ENCODE peak calls at places on chromosome 4, in five cellular contexts. X is CD8-positive, alpha-beta memory T cell; B is endothelial cell; Q is left kidney; R is sigmoid colon. P is an unnamed sample.

GRCh38 chr4:7430965-7431695 is 3.6 kb downstream of the PSAPL1 start:
- DNase-seq in X (peak), B (no peak), Q (no peak), R (peak), P (peak)

GRCh38 chr4:54929459-54929858 is 195.9 kb downstream of the KDR start:
- DNase-seq in X (no peak), B (no peak), Q (peak), R (no peak), P (no peak)

GRCh38 chr4:129344058-129344457 is 248.1 kb downstream of the C4orf33 start:
- DNase-seq in X (no peak), B (peak), Q (peak), R (no peak), P (no peak)

GRCh38 chr4:27692098-27692679 is 831.5 kb downstream of the STIM2 start:
- DNase-seq in X (no peak), B (peak), Q (peak), R (no peak), P (no peak)

GRCh38 chr4:122606364-122607043 is 14.4 kb downstream of the IL21 start:
- DNase-seq in X (no peak), B (no peak), Q (peak), R (no peak), P (no peak)

GRCh38 chr4:167233523-167234387 is 539 bp downstream of the SPOCK3 start:
- DNase-seq in X (no peak), B (peak), Q (peak), R (no peak), P (peak)

GRCh38 chr4:89226665-89227572 is 80.7 kb downstream of the GPRIN3 start:
- DNase-seq in X (peak), B (peak), Q (peak), R (peak), P (no peak)

GRCh38 chr4:147864591-147864990 is 132.7 kb downstream of the ARHGAP10 start:
- DNase-seq in X (no peak), B (no peak), Q (no peak), R (no peak), P (no peak)

GRCh38 chr4:76689079-76689817 is 208.7 kb downstream of the SOWAHB start:
- DNase-seq in X (no peak), B (peak), Q (peak), R (no peak), P (peak)

GRCh38 chr4:76301068-76301774 is 5.3 kb upstream of the STBD1 start:
- DNase-seq in X (no peak), B (no peak), Q (peak), R (no peak), P (no peak)

GRCh38 chr4:157713342-157713741 is 459.5 kb downstream of the GASK1B start:
- DNase-seq in X (no peak), B (no peak), Q (peak), R (no peak), P (no peak)

GRCh38 chr4:150257338-150257737 is 179.1 kb downstream of the DCLK2 start:
- DNase-seq in X (no peak), B (no peak), Q (no peak), R (no peak), P (no peak)

GRCh38 chr4:110106946-110107325 is 91.5 kb downstream of the ELOVL6 start:
- DNase-seq in X (no peak), B (no peak), Q (no peak), R (no peak), P (no peak)

GRCh38 chr4:179867300-179867878 is 2375.8 kb upstream of the TENM3 start:
- DNase-seq in X (no peak), B (peak), Q (peak), R (no peak), P (no peak)

GRCh38 chr4:53043096-53043495 is 181.0 kb downstream of the RASL11B start:
- DNase-seq in X (no peak), B (no peak), Q (no peak), R (no peak), P (no peak)

GRCh38 chr4:112633477-112634235 is 3.1 kb downstream of the ZGRF1 start:
- DNase-seq in X (no peak), B (no peak), Q (peak), R (no peak), P (no peak)

GRCh38 chr4:112181358-112182000 is 36.2 kb downstream of the FAM241A start:
- DNase-seq in X (no peak), B (no peak), Q (no peak), R (no peak), P (no peak)

GRCh38 chr4:169282429-169283113 is 11.8 kb upstream of the SH3RF1 start:
- DNase-seq in X (no peak), B (no peak), Q (no peak), R (no peak), P (no peak)

GRCh38 chr4:152938237-152938969 is 2.3 kb downstream of the FHDC1 start:
- DNase-seq in X (no peak), B (no peak), Q (no peak), R (no peak), P (no peak)

GRCh38 chr4:150746156-150746555 is 164.2 kb downstream of the MAB21L2 start:
- DNase-seq in X (no peak), B (no peak), Q (no peak), R (no peak), P (no peak)

GRCh38 chr4:138650917-138651564 is 364.5 kb upstream of the NOCT start:
- DNase-seq in X (no peak), B (no peak), Q (peak), R (no peak), P (no peak)

GRCh38 chr4:101853691-101854090 is 63.2 kb downstream of the BANK1 start:
- DNase-seq in X (no peak), B (no peak), Q (no peak), R (no peak), P (no peak)

GRCh38 chr4:27123050-27123768 is 262.6 kb downstream of the STIM2 start:
- DNase-seq in X (no peak), B (no peak), Q (peak), R (no peak), P (no peak)

GRCh38 chr4:2767705-2768074 is 11.6 kb upstream of the TNIP2 start:
- DNase-seq in X (no peak), B (no peak), Q (no peak), R (peak), P (no peak)

GRCh38 chr4:38715076-38715475 is 51.1 kb downstream of the KLF3 start:
- DNase-seq in X (no peak), B (no peak), Q (no peak), R (no peak), P (no peak)

GRCh38 chr4:72325215-72325614 is 243.8 kb downstream of the ADAMTS3 start:
- DNase-seq in X (no peak), B (no peak), Q (no peak), R (no peak), P (no peak)

GRCh38 chr4:87717276-87718031 is 67.4 kb downstream of the DMP1 start:
- DNase-seq in X (no peak), B (no peak), Q (no peak), R (no peak), P (no peak)

GRCh38 chr4:6772223-6772928 is 10.2 kb upstream of the KIAA0232 start:
- DNase-seq in X (no peak), B (no peak), Q (peak), R (peak), P (no peak)

GRCh38 chr4:45662996-45663395 is 460.9 kb downstream of the GABRG1 start:
- DNase-seq in X (no peak), B (no peak), Q (peak), R (no peak), P (no peak)

GRCh38 chr4:41360911-41361830 is 104.4 kb downstream of the UCHL1 start:
- DNase-seq in X (no peak), B (peak), Q (peak), R (peak), P (peak)

GRCh38 chr4:184851200-184851541 is 25.4 kb upstream of the ACSL1 start:
- DNase-seq in X (no peak), B (no peak), Q (no peak), R (no peak), P (no peak)

GRCh38 chr4:16860506-16860905 is 37.9 kb downstream of the LDB2 start:
- DNase-seq in X (no peak), B (no peak), Q (no peak), R (no peak), P (no peak)

GRCh38 chr4:177235026-177235425 is 74.6 kb upstream of the NEIL3 start:
- DNase-seq in X (no peak), B (no peak), Q (no peak), R (no peak), P (no peak)

GRCh38 chr4:6308890-6309643 is 39.4 kb downstream of the WFS1 start:
- DNase-seq in X (no peak), B (peak), Q (peak), R (no peak), P (no peak)

GRCh38 chr4:133151301-133151680 is 2.2 kb downstream of the PCDH10 start:
- DNase-seq in X (no peak), B (peak), Q (peak), R (peak), P (no peak)

GRCh38 chr4:168584321-168584771 is 87.5 kb downstream of the PALLD start:
- DNase-seq in X (no peak), B (no peak), Q (no peak), R (no peak), P (no peak)

GRCh38 chr4:101689220-101689619 is 101.3 kb upstream of the BANK1 start:
- DNase-seq in X (no peak), B (no peak), Q (no peak), R (no peak), P (no peak)